ENCODE peak calls at places on chromosomes 5 and 9, in seven cellular contexts. One of them, this sample, is unnamed.

GRCh38 chr5:39446231-39446630 is 21.5 kb upstream of the DAB2 start:
- DNase-seq in HEK293T: no peak
- DNase-seq in naive B cell: no peak
- DNase-seq in renal cortical epithelial cell: no peak
- DNase-seq in foreskin melanocyte: no peak
- DNase-seq in cardiac muscle cell: no peak
- DNase-seq in NCI-H2081: no peak
- DNase-seq in this sample: no peak

GRCh38 chr9:134548618-134549017 is 93.0 kb upstream of the COL5A1 start:
- DNase-seq in NCI-H2081: no peak
- DNase-seq in cardiac muscle cell: no peak
- DNase-seq in HEK293T: no peak
- DNase-seq in foreskin melanocyte: no peak
- DNase-seq in renal cortical epithelial cell: no peak
- DNase-seq in naive B cell: no peak
- DNase-seq in this sample: peak

GRCh38 chr5:168364151-168364661 is 72.8 kb downstream of the WWC1 start:
- DNase-seq in naive B cell: no peak
- DNase-seq in renal cortical epithelial cell: peak
- DNase-seq in HEK293T: no peak
- DNase-seq in foreskin melanocyte: no peak
- DNase-seq in NCI-H2081: no peak
- DNase-seq in cardiac muscle cell: no peak
- DNase-seq in this sample: no peak

GRCh38 chr5:100841358-100842076 is 61.6 kb downstream of the ST8SIA4 start:
- DNase-seq in foreskin melanocyte: no peak
- DNase-seq in HEK293T: no peak
- DNase-seq in NCI-H2081: no peak
- DNase-seq in naive B cell: no peak
- DNase-seq in renal cortical epithelial cell: peak
- DNase-seq in cardiac muscle cell: no peak
- DNase-seq in this sample: no peak

GRCh38 chr5:41519801-41520200 is 9.4 kb upstream of the PLCXD3 start:
- DNase-seq in cardiac muscle cell: peak
- DNase-seq in renal cortical epithelial cell: no peak
- DNase-seq in foreskin melanocyte: no peak
- DNase-seq in HEK293T: no peak
- DNase-seq in naive B cell: no peak
- DNase-seq in NCI-H2081: no peak
- DNase-seq in this sample: no peak

GRCh38 chr5:73826301-73826700 is 200.3 kb downstream of the ARHGEF28 start:
- DNase-seq in NCI-H2081: no peak
- DNase-seq in HEK293T: no peak
- DNase-seq in cardiac muscle cell: no peak
- DNase-seq in naive B cell: no peak
- DNase-seq in renal cortical epithelial cell: no peak
- DNase-seq in foreskin melanocyte: no peak
- DNase-seq in this sample: no peak

GRCh38 chr9:99040911-99041582 is 63.9 kb upstream of the TGFBR1 start:
- DNase-seq in NCI-H2081: no peak
- DNase-seq in naive B cell: no peak
- DNase-seq in foreskin melanocyte: peak
- DNase-seq in cardiac muscle cell: peak
- DNase-seq in renal cortical epithelial cell: peak
- DNase-seq in HEK293T: no peak
- DNase-seq in this sample: no peak

GRCh38 chr5:103466494-103466893 is 96.1 kb downstream of the NUDT12 start:
- DNase-seq in cardiac muscle cell: peak
- DNase-seq in renal cortical epithelial cell: peak
- DNase-seq in HEK293T: no peak
- DNase-seq in foreskin melanocyte: no peak
- DNase-seq in NCI-H2081: no peak
- DNase-seq in naive B cell: no peak
- DNase-seq in this sample: no peak

GRCh38 chr5:177416334-177416733 is 7.0 kb upstream of the F12 start:
- DNase-seq in HEK293T: no peak
- DNase-seq in foreskin melanocyte: no peak
- DNase-seq in cardiac muscle cell: peak
- DNase-seq in NCI-H2081: no peak
- DNase-seq in naive B cell: no peak
- DNase-seq in renal cortical epithelial cell: peak
- DNase-seq in this sample: peak

GRCh38 chr9:114249424-114250234 is 73.3 kb upstream of the ORM1 start:
- DNase-seq in renal cortical epithelial cell: no peak
- DNase-seq in cardiac muscle cell: no peak
- DNase-seq in foreskin melanocyte: no peak
- DNase-seq in HEK293T: no peak
- DNase-seq in naive B cell: no peak
- DNase-seq in NCI-H2081: no peak
- DNase-seq in this sample: no peak

GRCh38 chr9:2157277-2158105 is 142.3 kb downstream of the SMARCA2 start:
- DNase-seq in foreskin melanocyte: peak
- DNase-seq in HEK293T: peak
- DNase-seq in NCI-H2081: peak
- DNase-seq in naive B cell: no peak
- DNase-seq in renal cortical epithelial cell: peak
- DNase-seq in cardiac muscle cell: peak
- DNase-seq in this sample: peak

GRCh38 chr9:96071245-96072124 is 196.0 kb downstream of the ERCC6L2 start:
- DNase-seq in NCI-H2081: no peak
- DNase-seq in HEK293T: peak
- DNase-seq in foreskin melanocyte: peak
- DNase-seq in cardiac muscle cell: peak
- DNase-seq in renal cortical epithelial cell: peak
- DNase-seq in naive B cell: no peak
- DNase-seq in this sample: no peak

GRCh38 chr5:157253547-157253946 is 12.4 kb upstream of the CYFIP2 start:
- DNase-seq in foreskin melanocyte: peak
- DNase-seq in cardiac muscle cell: peak
- DNase-seq in naive B cell: peak
- DNase-seq in HEK293T: peak
- DNase-seq in renal cortical epithelial cell: peak
- DNase-seq in NCI-H2081: peak
- DNase-seq in this sample: no peak

GRCh38 chr5:82334085-82334680 is 56.0 kb upstream of the RPS23 start:
- DNase-seq in renal cortical epithelial cell: no peak
- DNase-seq in naive B cell: no peak
- DNase-seq in HEK293T: no peak
- DNase-seq in foreskin melanocyte: no peak
- DNase-seq in cardiac muscle cell: peak
- DNase-seq in NCI-H2081: no peak
- DNase-seq in this sample: no peak

GRCh38 chr5:88761269-88761880 is 121.6 kb downstream of the MEF2C start:
- DNase-seq in foreskin melanocyte: no peak
- DNase-seq in renal cortical epithelial cell: peak
- DNase-seq in naive B cell: no peak
- DNase-seq in cardiac muscle cell: peak
- DNase-seq in NCI-H2081: no peak
- DNase-seq in HEK293T: no peak
- DNase-seq in this sample: no peak

GRCh38 chr5:84287964-84288363 is 96.7 kb downstream of the EDIL3 start:
- DNase-seq in foreskin melanocyte: peak
- DNase-seq in NCI-H2081: no peak
- DNase-seq in renal cortical epithelial cell: peak
- DNase-seq in cardiac muscle cell: peak
- DNase-seq in HEK293T: no peak
- DNase-seq in naive B cell: no peak
- DNase-seq in this sample: no peak

GRCh38 chr9:135879619-135880018 is 27.7 kb downstream of the CAMSAP1 start:
- DNase-seq in renal cortical epithelial cell: no peak
- DNase-seq in foreskin melanocyte: no peak
- DNase-seq in HEK293T: peak
- DNase-seq in cardiac muscle cell: no peak
- DNase-seq in NCI-H2081: no peak
- DNase-seq in naive B cell: no peak
- DNase-seq in this sample: no peak